ENCODE peak calls at places on chromosomes 4 and X, in ten cellular contexts. I is AG04450, O is breast epithelium, Y is transverse colon, H is endodermal cell, G is cardiac muscle cell, E is sigmoid colon, T is GM12878, J is gastrocnemius medialis, U is ovary. V is an unnamed sample.

GRCh38 chr4:154643493-154643892 is 31.0 kb upstream of the FGG start:
- DNase-seq in O (no peak), J (no peak), U (no peak), E (no peak), T (no peak), Y (no peak), I (no peak), H (no peak), G (no peak), V (no peak)

GRCh38 chrX:15425024-15425423 is 40.8 kb upstream of the VEGFD start:
- DNase-seq in I (no peak), J (no peak), Y (no peak), H (no peak), O (no peak), T (no peak), G (no peak), E (no peak), U (no peak), V (no peak)

GRCh38 chr4:56995525-56995924 is 16.8 kb downstream of the POLR2B start:
- DNase-seq in T (no peak), O (peak; percentile 33), E (peak; percentile 89), Y (peak; percentile 53), G (peak; percentile 98), J (peak; percentile 69), I (peak; percentile 87), U (peak; percentile 72), H (no peak), V (no peak)

GRCh38 chr4:5758741-5759140 is 47.7 kb downstream of the EVC start:
- DNase-seq in J (no peak), G (peak; percentile 77), Y (no peak), H (no peak), T (peak; percentile 37), U (no peak), I (peak; percentile 92), O (no peak), E (peak; percentile 13), V (no peak)

GRCh38 chr4:83917572-83917971 is 381.7 kb downstream of the GPAT3 start:
- DNase-seq in U (no peak), E (no peak), T (no peak), G (peak; percentile 2), O (no peak), Y (no peak), H (no peak), I (no peak), J (no peak), V (no peak)

GRCh38 chr4:153212755-153213154 is 8.5 kb downstream of the TRIM2 start:
- DNase-seq in T (no peak), I (no peak), U (no peak), O (no peak), Y (no peak), J (no peak), H (no peak), G (no peak), E (no peak), V (no peak)

GRCh38 chr4:98242063-98242462 is 19.1 kb upstream of the RAP1GDS1 start:
- DNase-seq in U (no peak), G (no peak), J (no peak), T (no peak), E (no peak), I (no peak), O (no peak), Y (no peak), H (no peak), V (no peak)

GRCh38 chr4:102869569-102870227 is 906 bp downstream of the CISD2 start:
- DNase-seq in T (no peak), G (no peak), U (no peak), E (no peak), J (no peak), O (no peak), H (no peak), Y (no peak), I (no peak), V (no peak)

GRCh38 chrX:8741981-8742380 is 10.0 kb upstream of the ANOS1 start:
- DNase-seq in I (no peak), U (no peak), Y (no peak), G (no peak), J (no peak), T (no peak), O (no peak), E (no peak), H (no peak), V (no peak)

GRCh38 chr4:83613994-83614393 is 78.1 kb downstream of the GPAT3 start:
- DNase-seq in J (no peak), O (no peak), T (no peak), E (no peak), H (no peak), G (no peak), U (no peak), I (no peak), Y (no peak), V (no peak)

GRCh38 chr4:183333983-183334382 is 11.8 kb upstream of the CLDN24 start:
- DNase-seq in J (no peak), E (no peak), I (no peak), O (no peak), G (no peak), T (no peak), Y (no peak), H (no peak), U (no peak), V (no peak)

GRCh38 chrX:84099120-84099519 is 88.9 kb downstream of the RPS6KA6 start:
- DNase-seq in J (no peak), U (no peak), E (no peak), I (no peak), H (no peak), G (no peak), T (no peak), O (no peak), Y (no peak), V (no peak)

GRCh38 chrX:3589474-3589873 is 124.0 kb downstream of the PRKX start:
- DNase-seq in J (no peak), O (no peak), E (no peak), Y (no peak), U (no peak), H (no peak), I (no peak), T (no peak), G (no peak), V (no peak)

GRCh38 chr4:39353478-39354177 is 12.5 kb downstream of the RFC1 start:
- DNase-seq in E (no peak), O (no peak), G (peak; percentile 89), J (no peak), U (no peak), T (peak; percentile 85), Y (no peak), H (no peak), I (no peak), V (no peak)

GRCh38 chr4:139809207-139810157 is 143.9 kb downstream of the MGST2 start:
- DNase-seq in G (no peak), O (no peak), U (no peak), Y (no peak), J (no peak), I (no peak), H (no peak), T (no peak), E (no peak), V (no peak)

GRCh38 chr4:7938513-7939376 is 916 bp downstream of the AFAP1 start:
- DNase-seq in E (peak; percentile 76), T (no peak), G (peak; percentile 58), H (peak; percentile 72), J (no peak), Y (peak; percentile 32), O (no peak), I (no peak), U (peak; percentile 55), V (peak; percentile 59)

GRCh38 chr4:135177323-135177722 is 975.7 kb upstream of the PABPC4L start:
- DNase-seq in O (no peak), E (no peak), T (no peak), H (no peak), I (no peak), G (no peak), Y (no peak), U (no peak), J (no peak), V (no peak)

DNA sequence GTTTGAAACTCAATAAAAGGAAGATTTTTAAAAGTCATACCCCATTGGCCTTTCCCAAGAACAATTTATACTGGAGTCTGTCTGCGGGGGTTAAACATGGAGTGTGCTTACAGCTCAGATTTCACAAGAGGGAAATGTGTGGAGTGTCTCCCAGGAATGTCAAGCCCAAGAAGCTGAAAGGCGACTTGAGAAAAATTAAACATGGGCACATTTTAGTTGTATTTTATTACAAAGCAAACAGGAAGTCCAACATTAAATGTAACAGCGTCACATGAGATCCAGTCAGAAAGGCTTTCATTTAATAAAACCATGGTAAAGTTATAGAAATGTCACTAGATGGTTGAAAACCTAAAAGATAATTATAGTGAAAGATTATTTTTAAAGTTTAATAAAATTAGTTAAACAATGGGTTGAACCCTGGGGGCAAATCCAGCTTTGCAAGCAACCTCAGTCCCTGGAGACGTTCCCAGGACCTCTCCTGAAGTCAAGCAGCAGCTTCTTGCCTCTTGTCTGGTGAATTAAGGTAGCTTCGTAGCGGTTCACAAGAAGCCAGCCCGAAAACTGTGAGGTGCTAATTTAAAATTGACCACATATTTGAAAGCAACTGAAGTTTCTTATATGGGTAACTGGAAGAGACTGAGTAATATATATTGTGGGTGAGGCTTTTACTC is 168.4 kb upstream of the EDNRA start:
- DNase-seq in T (no peak), I (no peak), U (no peak), E (no peak), G (peak; percentile 70), J (no peak), O (no peak), H (no peak), Y (no peak), V (peak; percentile 13)
- H3K27ac ChIP-seq in T (no peak overlapping the region), I (no peak overlapping the region), U (no peak overlapping the region), E (no peak overlapping the region), G (no peak overlapping the region), J (no peak overlapping the region), O (no peak overlapping the region), H (no peak overlapping the region), Y (no peak overlapping the region), V (no peak overlapping the region)

DNA sequence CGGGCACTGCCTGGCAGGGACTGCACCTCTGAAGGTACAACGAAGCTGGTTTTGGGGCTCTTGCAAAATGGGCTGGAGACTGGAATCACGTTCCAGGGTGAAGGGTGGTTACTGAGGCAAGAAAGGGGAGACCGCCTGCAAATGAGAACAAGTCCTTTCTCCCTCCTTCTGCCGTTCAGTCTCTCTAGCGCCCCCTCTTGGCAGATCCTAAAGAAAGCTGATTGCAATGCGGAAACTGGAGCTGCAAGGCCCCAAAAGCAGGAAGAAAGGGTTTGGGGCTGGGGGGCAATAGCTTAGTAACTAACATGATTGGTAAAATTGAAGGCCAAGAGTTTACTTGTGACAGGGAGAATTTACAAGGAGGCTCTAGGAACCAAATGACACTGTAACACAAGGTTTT is 222.6 kb upstream of the HAND2 start:
- DNase-seq in E (no peak), T (no peak), G (peak; percentile 38), O (no peak), Y (peak; percentile 31), I (no peak), U (no peak), J (no peak), H (peak; percentile 94), V (peak; percentile 73)
- TF ChIP-seq CTCF in E (no peak), T (peak; percentile 36), G (peak; percentile 54), O (no peak), Y (peak; percentile 22), I (peak; percentile 37), U (no peak), J (no peak), H (peak; percentile 92), V (peak; percentile 84)

GRCh38 chr4:76723916-76724315 is 174.0 kb downstream of the SOWAHB start:
- DNase-seq in J (no peak), E (no peak), H (no peak), O (peak; percentile 74), U (no peak), G (peak; percentile 96), I (peak; percentile 72), T (no peak), Y (no peak), V (peak; percentile 42)
- H3K27ac ChIP-seq in J (no peak overlapping the region), E (no peak overlapping the region), H (peak overlapping the region; percentile 61), O (peak overlapping the region; percentile 81), U (no peak overlapping the region), G (no peak overlapping the region), I (peak overlapping the region; percentile 68), T (no peak overlapping the region), Y (no peak overlapping the region), V (no peak overlapping the region)

GRCh38 chr4:106809083-106809482 is 227.0 kb downstream of the DKK2 start:
- DNase-seq in T (no peak), U (no peak), I (no peak), Y (no peak), E (no peak), G (peak; percentile 67), H (no peak), J (no peak), O (no peak), V (peak; percentile 49)
- TF ChIP-seq CTCF in T (peak; percentile 32), U (no peak), I (peak; percentile 49), Y (no peak), E (peak; percentile 38), G (peak; percentile 45), H (peak; percentile 80), J (no peak), O (no peak), V (peak; percentile 58)